ENCODE peak calls at places on chromosome 13, in seven cellular contexts. One of them, this sample, is unnamed.
A peak's percentile ranks its signal among the peaks of the same experiment; 100 is the strongest.

GRCh38 chr13:107250626-107251025 is 682.7 kb upstream of the ARGLU1 start:
- DNase-seq in aorta: no peak
- DNase-seq in ascending aorta: no peak
- DNase-seq in right cardiac atrium: no peak
- DNase-seq in body of pancreas: no peak
- DNase-seq in psoas muscle: no peak
- DNase-seq in esophagus squamous epithelium: no peak
- DNase-seq in this sample: no peak

GRCh38 chr13:80177327-80177726 is 163.6 kb downstream of the SPRY2 start:
- DNase-seq in body of pancreas: no peak
- DNase-seq in psoas muscle: no peak
- DNase-seq in ascending aorta: no peak
- DNase-seq in aorta: no peak
- DNase-seq in right cardiac atrium: no peak
- DNase-seq in esophagus squamous epithelium: no peak
- DNase-seq in this sample: no peak

GRCh38 chr13:94917814-94918213 is 205.5 kb upstream of the SOX21 start:
- DNase-seq in esophagus squamous epithelium: no peak
- DNase-seq in body of pancreas: no peak
- DNase-seq in ascending aorta: no peak
- DNase-seq in psoas muscle: no peak
- DNase-seq in right cardiac atrium: no peak
- DNase-seq in aorta: no peak
- DNase-seq in this sample: no peak

GRCh38 chr13:69474286-69474685 is 633.3 kb upstream of the ATXN8OS start:
- DNase-seq in ascending aorta: no peak
- DNase-seq in esophagus squamous epithelium: no peak
- DNase-seq in body of pancreas: no peak
- DNase-seq in aorta: no peak
- DNase-seq in right cardiac atrium: no peak
- DNase-seq in psoas muscle: no peak
- DNase-seq in this sample: no peak

GRCh38 chr13:20412761-20413355 is 112.8 kb downstream of the CRYL1 start:
- DNase-seq in esophagus squamous epithelium: no peak
- DNase-seq in body of pancreas: no peak
- DNase-seq in aorta: no peak
- DNase-seq in right cardiac atrium: no peak
- DNase-seq in psoas muscle: no peak
- DNase-seq in ascending aorta: no peak
- DNase-seq in this sample: no peak

GRCh38 chr13:42836930-42837329 is 55.5 kb downstream of the FAM216B start:
- DNase-seq in right cardiac atrium: no peak
- DNase-seq in ascending aorta: no peak
- DNase-seq in psoas muscle: no peak
- DNase-seq in esophagus squamous epithelium: no peak
- DNase-seq in aorta: no peak
- DNase-seq in body of pancreas: peak; percentile 18
- DNase-seq in this sample: no peak

GRCh38 chr13:87153371-87153770 is 517.8 kb upstream of the SLITRK5 start:
- DNase-seq in psoas muscle: no peak
- DNase-seq in body of pancreas: no peak
- DNase-seq in ascending aorta: no peak
- DNase-seq in aorta: no peak
- DNase-seq in right cardiac atrium: no peak
- DNase-seq in esophagus squamous epithelium: no peak
- DNase-seq in this sample: no peak

GRCh38 chr13:33496336-33496735 is 210.8 kb upstream of the STARD13 start:
- DNase-seq in esophagus squamous epithelium: no peak
- DNase-seq in body of pancreas: no peak
- DNase-seq in ascending aorta: no peak
- DNase-seq in aorta: no peak
- DNase-seq in psoas muscle: no peak
- DNase-seq in right cardiac atrium: no peak
- DNase-seq in this sample: no peak

GRCh38 chr13:40031031-40031430 is 375.6 kb downstream of the COG6 start:
- DNase-seq in psoas muscle: no peak
- DNase-seq in aorta: no peak
- DNase-seq in esophagus squamous epithelium: no peak
- DNase-seq in right cardiac atrium: no peak
- DNase-seq in ascending aorta: no peak
- DNase-seq in body of pancreas: no peak
- DNase-seq in this sample: no peak

GRCh38 chr13:111899714-111900389 is 167.1 kb upstream of the SOX1 start:
- DNase-seq in aorta: no peak
- DNase-seq in right cardiac atrium: no peak
- DNase-seq in body of pancreas: no peak
- DNase-seq in esophagus squamous epithelium: no peak
- DNase-seq in psoas muscle: no peak
- DNase-seq in ascending aorta: no peak
- DNase-seq in this sample: no peak
- H3K9me3 ChIP-seq in aorta: peaks cover 2% of the 10 kb centered on the region
- H3K9me3 ChIP-seq in right cardiac atrium: no peaks in the 10 kb centered on the region
- H3K9me3 ChIP-seq in body of pancreas: no peaks in the 10 kb centered on the region
- H3K9me3 ChIP-seq in esophagus squamous epithelium: no peaks in the 10 kb centered on the region
- H3K9me3 ChIP-seq in psoas muscle: no peaks in the 10 kb centered on the region
- H3K9me3 ChIP-seq in ascending aorta: no peaks in the 10 kb centered on the region
- H3K9me3 ChIP-seq in this sample: no peaks in the 10 kb centered on the region

DNA sequence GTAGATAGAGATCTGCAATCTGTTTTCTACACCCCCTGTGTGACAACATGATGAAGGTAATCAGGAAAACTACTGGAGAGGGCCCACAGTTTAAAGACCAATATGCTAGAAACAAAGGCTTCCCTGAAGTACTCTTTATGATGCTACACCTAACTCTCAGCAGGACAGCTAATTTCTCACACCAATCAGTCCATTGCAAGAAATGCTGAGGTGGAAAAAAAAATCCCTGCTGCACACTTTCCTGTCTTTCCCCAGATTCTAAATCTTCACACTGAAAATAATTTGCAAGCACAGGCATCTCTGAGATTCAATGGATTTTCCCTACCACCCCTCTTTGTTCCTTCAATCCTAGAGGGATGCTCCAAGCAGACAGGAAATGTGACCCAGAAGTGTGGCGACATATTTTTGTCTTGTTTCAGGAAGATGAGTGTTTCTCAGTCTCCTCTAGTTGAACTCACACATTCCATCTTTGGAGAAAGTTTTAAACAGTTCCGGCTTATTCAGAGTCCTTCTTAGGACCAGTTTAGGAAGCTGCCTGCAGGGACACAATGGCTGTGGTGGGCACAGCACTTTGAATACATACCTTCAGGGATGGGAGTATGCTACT is 671.6 kb downstream of the DIAPH3 start:
- DNase-seq in aorta: no peak
- DNase-seq in body of pancreas: no peak
- DNase-seq in esophagus squamous epithelium: no peak
- DNase-seq in ascending aorta: no peak
- DNase-seq in right cardiac atrium: no peak
- DNase-seq in psoas muscle: no peak
- DNase-seq in this sample: no peak
- H3K4me1 ChIP-seq in aorta: no peaks in the 10 kb centered on the region
- H3K4me1 ChIP-seq in body of pancreas: peaks cover 8% of the 10 kb centered on the region
- H3K4me1 ChIP-seq in esophagus squamous epithelium: peaks cover 19% of the 10 kb centered on the region
- H3K4me1 ChIP-seq in ascending aorta: no peaks in the 10 kb centered on the region
- H3K4me1 ChIP-seq in right cardiac atrium: peaks cover 2% of the 10 kb centered on the region
- H3K4me1 ChIP-seq in psoas muscle: no peaks in the 10 kb centered on the region
- H3K4me1 ChIP-seq in this sample: peaks cover 25% of the 10 kb centered on the region

DNA sequence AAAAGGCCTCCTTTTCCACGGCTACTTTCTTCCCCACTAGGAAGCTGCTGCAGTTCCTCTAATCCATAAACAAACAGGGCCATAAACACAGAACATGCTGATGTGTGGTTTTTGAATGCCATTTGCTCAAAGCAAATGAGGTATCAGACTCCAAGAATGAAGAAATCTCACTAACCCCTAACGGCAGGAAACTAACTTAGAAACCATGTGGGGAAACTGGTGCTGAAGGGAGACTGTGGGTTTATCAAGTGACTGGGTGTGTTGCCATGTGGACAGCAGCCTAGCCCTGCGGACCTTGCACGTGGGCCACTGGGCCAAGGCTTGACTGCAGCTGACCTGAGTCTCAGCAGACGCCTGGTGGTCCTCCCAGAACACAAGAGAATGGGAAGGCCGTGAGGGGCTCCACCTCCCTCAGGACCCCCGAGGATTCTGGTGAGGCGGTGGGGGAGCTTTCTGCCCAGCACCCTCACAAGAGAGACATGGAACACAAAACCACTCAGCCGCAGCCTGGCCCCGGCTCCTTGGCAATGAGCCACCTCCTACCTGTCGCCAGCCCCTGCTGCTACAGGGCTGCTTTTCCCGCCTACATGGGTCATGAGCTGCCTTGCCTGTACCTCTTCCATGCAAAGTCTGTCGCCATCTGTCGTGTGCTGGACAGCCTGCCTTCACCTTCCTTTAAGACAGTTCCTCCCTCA is 10.6 kb downstream of the SLC15A1 start:
- DNase-seq in right cardiac atrium: no peak
- DNase-seq in body of pancreas: no peak
- DNase-seq in esophagus squamous epithelium: no peak
- DNase-seq in aorta: no peak
- DNase-seq in psoas muscle: no peak
- DNase-seq in ascending aorta: peak; percentile 54
- DNase-seq in this sample: no peak
- H3K4me3 ChIP-seq in right cardiac atrium: no peak overlapping the region
- H3K4me3 ChIP-seq in body of pancreas: no peak overlapping the region
- H3K4me3 ChIP-seq in esophagus squamous epithelium: no peak overlapping the region
- H3K4me3 ChIP-seq in aorta: no peak overlapping the region
- H3K4me3 ChIP-seq in psoas muscle: no peak overlapping the region
- H3K4me3 ChIP-seq in ascending aorta: no peak overlapping the region
- H3K4me3 ChIP-seq in this sample: no peak overlapping the region

DNA sequence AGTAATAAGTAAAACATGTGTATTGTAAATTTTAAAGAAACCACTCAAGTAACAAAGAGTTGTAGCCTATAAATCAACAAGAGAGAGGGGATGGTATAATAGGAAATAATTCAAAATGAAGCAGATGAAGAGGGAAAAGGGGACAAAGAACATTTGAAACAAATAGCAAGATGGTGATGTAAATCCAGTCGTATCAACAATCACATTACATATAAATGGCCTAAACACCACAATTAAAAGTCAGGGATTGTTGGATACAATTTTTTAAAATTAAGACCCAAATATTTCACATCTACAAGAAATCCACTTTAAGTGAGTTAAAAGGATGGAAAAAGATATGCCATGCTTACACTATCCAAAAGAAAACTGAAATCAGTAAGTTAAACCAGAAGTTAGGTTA is 15.2 kb downstream of the FNDC3A start:
- DNase-seq in body of pancreas: no peak
- DNase-seq in ascending aorta: no peak
- DNase-seq in right cardiac atrium: no peak
- DNase-seq in esophagus squamous epithelium: no peak
- DNase-seq in aorta: no peak
- DNase-seq in psoas muscle: no peak
- DNase-seq in this sample: no peak
- H3K9me3 ChIP-seq in body of pancreas: no peaks in the 10 kb centered on the region
- H3K9me3 ChIP-seq in ascending aorta: peaks cover 4% of the 10 kb centered on the region
- H3K9me3 ChIP-seq in right cardiac atrium: no peaks in the 10 kb centered on the region
- H3K9me3 ChIP-seq in esophagus squamous epithelium: no peaks in the 10 kb centered on the region
- H3K9me3 ChIP-seq in aorta: no peaks in the 10 kb centered on the region
- H3K9me3 ChIP-seq in psoas muscle: peaks cover 11% of the 10 kb centered on the region
- H3K9me3 ChIP-seq in this sample: peaks cover 15% of the 10 kb centered on the region

DNA sequence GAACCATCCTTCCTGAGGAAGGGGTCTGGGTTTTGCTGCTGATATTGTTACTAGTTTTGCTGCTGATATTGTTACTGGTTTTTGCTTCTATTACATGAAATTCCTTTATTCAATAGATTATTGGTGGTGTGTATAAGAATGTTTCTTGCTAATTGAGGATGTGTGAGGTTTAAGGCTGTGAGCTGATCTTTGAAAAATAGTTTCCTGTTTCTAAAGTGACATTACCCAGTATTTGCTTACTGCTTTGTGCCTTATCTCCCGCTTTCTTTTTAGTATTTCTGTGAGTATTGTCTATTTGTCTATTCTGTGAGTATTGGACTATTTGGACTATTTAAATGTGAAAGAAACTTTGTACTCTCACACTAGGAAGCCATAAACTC is 38.2 kb upstream of the C1QTNF9 start:
- DNase-seq in body of pancreas: no peak
- DNase-seq in psoas muscle: no peak
- DNase-seq in esophagus squamous epithelium: no peak
- DNase-seq in ascending aorta: no peak
- DNase-seq in right cardiac atrium: no peak
- DNase-seq in aorta: no peak
- DNase-seq in this sample: no peak
- H3K4me1 ChIP-seq in body of pancreas: peaks cover 66% of the 10 kb centered on the region
- H3K4me1 ChIP-seq in psoas muscle: no peaks in the 10 kb centered on the region
- H3K4me1 ChIP-seq in esophagus squamous epithelium: peaks cover 57% of the 10 kb centered on the region
- H3K4me1 ChIP-seq in ascending aorta: no peaks in the 10 kb centered on the region
- H3K4me1 ChIP-seq in right cardiac atrium: peaks cover 7% of the 10 kb centered on the region
- H3K4me1 ChIP-seq in aorta: no peaks in the 10 kb centered on the region
- H3K4me1 ChIP-seq in this sample: peaks cover 67% of the 10 kb centered on the region

This sample was measured in left ventricle myocardium inferior.